ENCODE peak calls at places on chromosomes 11 and 22, in eight cellular contexts. F is fibroblast of mammary gland, X is IMR-90, K is esophagus muscularis mucosa, P is astrocyte of the cerebellum, L is left ventricle myocardium inferior, Z is retinal pigment epithelial cell, I is lung. Q is an unnamed sample.

GRCh38 chr11:29119691-29120328 is 897.0 kb downstream of the KCNA4 start:
- DNase-seq in K (no peak), P (peak; percentile 49), L (no peak), Z (peak; percentile 56), I (no peak), F (peak; percentile 71), X (peak; percentile 99), Q (no peak)

GRCh38 chr22:46484861-46485595 is 52.4 kb downstream of the CELSR1 start:
- DNase-seq in X (peak; percentile 61), Z (no peak), F (peak; percentile 19), P (peak; percentile 28), L (no peak), I (no peak), K (no peak), Q (no peak)

GRCh38 chr22:31764785-31765184 is 11.0 kb downstream of the DEPDC5 start:
- DNase-seq in X (no peak), L (no peak), Z (no peak), P (no peak), F (no peak), K (no peak), I (no peak), Q (no peak)

GRCh38 chr11:35163707-35164496 is 24.9 kb downstream of the CD44 start:
- DNase-seq in P (no peak), Z (no peak), X (peak; percentile 31), K (no peak), F (no peak), L (no peak), I (no peak), Q (no peak)

GRCh38 chr11:62880231-62880802 is 379 bp upstream of the SLC3A2 start:
- DNase-seq in L (no peak), X (peak; percentile 88), I (peak; percentile 70), P (no peak), F (peak; percentile 95), Z (no peak), K (peak; percentile 96), Q (no peak)

GRCh38 chr11:19332476-19332875 is 91.7 kb upstream of the E2F8 start:
- DNase-seq in I (no peak), P (no peak), Z (no peak), L (no peak), K (no peak), F (no peak), X (no peak), Q (no peak)

GRCh38 chr11:112281776-112282175 is 21.1 kb upstream of the PLET1 start:
- DNase-seq in Z (no peak), I (no peak), F (no peak), X (no peak), P (no peak), L (no peak), K (no peak), Q (no peak)

GRCh38 chr11:60844870-60845221 is 2.9 kb downstream of the CCDC86 start:
- DNase-seq in K (no peak), Z (no peak), X (no peak), F (no peak), P (no peak), L (no peak), I (no peak), Q (no peak)

GRCh38 chr11:69274531-69275016 is 19.4 kb upstream of the MYEOV start:
- DNase-seq in X (no peak), I (peak; percentile 91), F (no peak), K (no peak), L (no peak), P (no peak), Z (peak; percentile 66), Q (no peak)

GRCh38 chr22:49770454-49771265 is 57.0 kb downstream of the BRD1 start:
- DNase-seq in X (no peak), Z (no peak), I (no peak), P (no peak), L (peak; percentile 9), F (no peak), K (no peak), Q (peak; percentile 62)

GRCh38 chr11:110878513-110878912 is 166.3 kb upstream of the ARHGAP20 start:
- DNase-seq in I (no peak), X (peak; percentile 65), P (peak; percentile 45), K (no peak), L (no peak), F (peak; percentile 89), Z (no peak), Q (no peak)

GRCh38 chr11:128544625-128545024 is 42.7 kb downstream of the ETS1 start:
- DNase-seq in I (no peak), Z (no peak), K (no peak), X (peak; percentile 77), P (no peak), L (no peak), F (peak; percentile 42), Q (no peak)

GRCh38 chr11:43905788-43906187 is 25.2 kb downstream of the ALKBH3 start:
- DNase-seq in P (no peak), K (no peak), L (no peak), X (peak; percentile 17), I (no peak), Z (no peak), F (peak; percentile 44), Q (no peak)

GRCh38 chr11:103805688-103806009 is 230.8 kb upstream of the DDI1 start:
- DNase-seq in F (no peak), I (no peak), X (no peak), P (no peak), Z (peak; percentile 12), K (no peak), L (no peak), Q (no peak)

GRCh38 chr22:50732681-50733080 is 5.3 kb upstream of the ACR start:
- DNase-seq in L (peak; percentile 11), F (no peak), I (no peak), X (no peak), K (no peak), P (no peak), Z (no peak), Q (no peak)

DNA sequence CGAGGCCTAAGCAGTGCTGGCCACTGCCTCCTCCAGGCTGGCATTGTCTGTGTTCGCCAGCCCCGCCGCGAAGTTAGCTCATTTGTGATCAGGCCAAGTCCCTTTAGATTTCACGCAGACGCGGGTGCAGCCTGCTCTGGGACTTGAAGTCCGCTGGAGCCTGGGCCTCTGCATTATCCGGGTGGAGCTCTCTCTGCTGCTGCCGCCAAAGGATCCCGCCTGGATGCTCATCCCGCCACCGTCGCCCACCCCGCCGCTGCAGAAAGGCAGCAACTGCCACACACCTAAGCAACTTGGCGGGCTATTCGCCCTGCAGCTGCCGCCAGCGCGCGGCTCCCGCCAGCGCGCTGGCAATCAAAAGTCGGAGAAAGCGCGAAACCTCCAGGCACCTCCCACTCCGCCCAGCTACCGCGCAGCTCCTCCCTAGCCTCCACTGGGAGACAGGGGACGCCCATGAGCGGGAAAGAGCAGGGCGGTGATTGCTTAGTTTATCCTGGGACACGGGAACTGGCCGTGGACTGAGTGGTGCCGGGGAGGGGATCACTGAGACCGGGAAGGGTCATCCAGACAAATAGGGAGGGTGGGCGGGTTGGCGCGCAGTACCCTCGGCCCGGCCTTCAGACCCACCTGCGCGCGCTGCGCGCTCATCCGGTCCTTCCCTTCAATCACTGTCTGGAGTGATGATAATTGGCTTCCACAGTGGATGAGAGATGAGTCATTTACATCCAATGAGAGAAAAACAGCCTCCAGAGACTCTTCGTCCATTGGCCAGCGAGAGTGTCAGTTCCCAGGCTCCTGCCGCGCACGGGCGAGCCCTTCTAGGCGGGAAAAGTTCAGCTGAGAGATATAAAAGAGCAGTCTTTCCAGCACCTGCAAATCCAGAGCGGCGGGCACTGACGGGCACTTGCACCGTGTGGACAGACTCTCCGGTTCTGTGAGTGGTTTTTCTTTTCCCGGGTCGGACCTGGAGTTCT is at the start of gene FAM111B:
- DNase-seq in Z (peak; percentile 60), F (peak; percentile 93), K (no peak), X (peak; percentile 91), P (peak; percentile 74), I (peak; percentile 89), L (peak; percentile 82), Q (peak; percentile 86)
- TF ChIP-seq CTCF in Z (peak; percentile 4), F (no peak), K (no peak), X (no peak), P (peak; percentile 17), I (no peak), L (peak; percentile 14), Q (no peak)

DNA sequence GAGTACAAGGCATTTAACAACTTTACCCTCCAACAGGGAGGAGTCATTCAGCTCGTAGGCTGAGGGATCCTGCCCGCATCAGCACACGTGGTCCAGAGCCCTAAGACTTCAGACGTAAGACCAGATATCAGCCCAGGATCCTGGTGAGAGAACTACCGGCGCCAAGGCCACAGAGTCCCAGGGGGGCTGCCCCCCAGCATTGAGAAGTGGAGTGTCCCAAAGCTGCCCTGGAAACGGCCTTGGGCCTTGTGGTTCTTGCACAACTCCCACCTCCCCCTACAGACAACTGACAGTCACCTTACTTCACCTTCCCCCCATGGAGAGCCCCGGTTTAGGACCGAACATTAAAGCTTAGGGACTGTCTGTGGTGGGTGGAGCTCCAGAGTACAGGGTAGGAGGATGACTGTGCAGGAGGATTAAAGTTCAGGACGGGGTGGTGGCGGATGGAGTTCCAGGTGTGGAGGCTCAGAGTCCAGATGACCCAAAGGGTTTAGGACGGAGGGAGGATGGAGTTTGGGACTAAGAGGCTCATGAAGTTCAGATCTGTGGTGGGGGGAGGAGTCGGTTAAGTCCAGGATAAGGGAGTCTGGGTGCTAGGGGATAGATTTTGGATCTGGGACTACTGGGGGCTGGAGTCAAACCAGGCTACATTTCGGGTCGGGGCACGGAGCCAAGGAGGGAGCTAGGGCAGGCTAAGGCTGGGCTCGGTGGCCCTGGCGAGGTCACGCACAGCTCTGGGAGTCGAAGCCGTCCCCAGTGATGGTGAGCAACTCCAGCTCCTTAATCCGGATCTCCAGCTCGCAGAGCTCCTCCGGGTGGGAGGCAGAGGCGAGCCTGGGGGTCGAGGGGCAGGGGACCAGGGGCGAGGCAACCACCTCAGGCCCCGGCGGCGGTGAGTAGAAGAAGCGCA is 856 bp downstream of the C11orf91 start:
- DNase-seq in P (no peak), X (no peak), Z (no peak), I (no peak), F (no peak), L (peak; percentile 57), K (no peak), Q (no peak)
- H3K4me3 ChIP-seq in P (peak overlapping the region; percentile 55), X (peak overlapping the region; percentile 65), Z (peak overlapping the region; percentile 68), I (no peak overlapping the region), F (peak overlapping the region; percentile 33), L (peak overlapping the region; percentile 69), K (peak overlapping the region; percentile 62), Q (peak overlapping the region; percentile 59)

GRCh38 chr11:77122576-77123212 is 5.4 kb upstream of the MYO7A start:
- DNase-seq in X (no peak), P (no peak), K (no peak), Z (no peak), I (no peak), L (no peak), F (no peak), Q (no peak)
- TF ChIP-seq CTCF in X (no peak), P (no peak), K (no peak), Z (no peak), I (no peak), L (no peak), F (no peak), Q (no peak)

GRCh38 chr11:71240865-71241691 is 11.3 kb downstream of the SHANK2 start:
- DNase-seq in F (peak; percentile 93), I (no peak), Z (peak; percentile 34), L (no peak), K (no peak), P (peak; percentile 61), X (peak; percentile 94), Q (peak; percentile 45)
- H3K4me3 ChIP-seq in F (no peak overlapping the region), I (no peak overlapping the region), Z (no peak overlapping the region), L (no peak overlapping the region), K (no peak overlapping the region), P (no peak overlapping the region), X (peak overlapping the region; percentile 4), Q (no peak overlapping the region)

GRCh38 chr22:43427296-43428004 is 15.6 kb downstream of the MPPED1 start:
- DNase-seq in X (no peak), I (no peak), Z (no peak), P (no peak), L (no peak), F (no peak), K (no peak), Q (no peak)
- TF ChIP-seq CTCF in X (no peak), I (no peak), Z (peak; percentile 6), P (no peak), L (no peak), F (no peak), K (no peak), Q (no peak)